ENCODE peak calls at places on chromosome 2, in nine cellular contexts. I, X, V, S, R, H, D, Y and Q are unnamed samples.

GRCh38 chr2:239147376-239147775 is 253.4 kb downstream of the HDAC4 start:
- DNase-seq in I (no peak), X (no peak), V (no peak), S (no peak), R (no peak), H (peak; percentile 51), D (no peak), Y (no peak), Q (peak; percentile 7)

GRCh38 chr2:197322729-197323720 is 12.4 kb upstream of the ANKRD44 start:
- DNase-seq in I (no peak), X (no peak), V (no peak), S (peak; percentile 47), R (no peak), H (no peak), D (no peak), Y (no peak), Q (no peak)

GRCh38 chr2:237892936-237893595 is 33.6 kb downstream of the RAMP1 start:
- DNase-seq in I (no peak), X (no peak), V (no peak), S (no peak), R (no peak), H (no peak), D (no peak), Y (no peak), Q (no peak)

GRCh38 chr2:153595939-153596338 is 117.4 kb upstream of the RPRM start:
- DNase-seq in I (no peak), X (no peak), V (peak; percentile 20), S (no peak), R (peak; percentile 58), H (no peak), D (no peak), Y (no peak), Q (no peak)

GRCh38 chr2:20576598-20577115 is 74.2 kb downstream of the HS1BP3 start:
- DNase-seq in I (no peak), X (no peak), V (no peak), S (no peak), R (no peak), H (no peak), D (no peak), Y (no peak), Q (no peak)

GRCh38 chr2:170885130-170885791 is 43.8 kb upstream of the GORASP2 start:
- DNase-seq in I (peak; percentile 17), X (no peak), V (no peak), S (no peak), R (no peak), H (no peak), D (no peak), Y (no peak), Q (no peak)

GRCh38 chr2:121898483-121898882 is 143.0 kb downstream of the TSN start:
- DNase-seq in I (peak; percentile 36), X (peak; percentile 75), V (no peak), S (no peak), R (peak; percentile 18), H (no peak), D (no peak), Y (no peak), Q (no peak)

GRCh38 chr2:68839260-68839833 is 31.9 kb downstream of the BMP10 start:
- DNase-seq in I (no peak), X (peak; percentile 41), V (no peak), S (no peak), R (no peak), H (no peak), D (peak; percentile 43), Y (no peak), Q (no peak)

GRCh38 chr2:177602611-177603164 is 210.1 kb downstream of the AGPS start:
- DNase-seq in I (no peak), X (no peak), V (no peak), S (no peak), R (no peak), H (no peak), D (no peak), Y (no peak), Q (no peak)

GRCh38 chr2:18787726-18788125 is 198.4 kb upstream of the NT5C1B start:
- DNase-seq in I (no peak), X (no peak), V (no peak), S (no peak), R (no peak), H (no peak), D (no peak), Y (no peak), Q (no peak)

GRCh38 chr2:98903767-98904485 is 32.1 kb downstream of the CRACDL start:
- DNase-seq in I (no peak), X (no peak), V (no peak), S (no peak), R (no peak), H (no peak), D (no peak), Y (peak; percentile 11), Q (no peak)

GRCh38 chr2:45177870-45178269 is 168.6 kb upstream of the SIX2 start:
- DNase-seq in I (peak; percentile 81), X (peak; percentile 99), V (no peak), S (no peak), R (peak; percentile 92), H (no peak), D (no peak), Y (no peak), Q (no peak)

GRCh38 chr2:203685789-203686433 is 20.5 kb upstream of the CD28 start:
- DNase-seq in I (no peak), X (no peak), V (no peak), S (no peak), R (no peak), H (no peak), D (no peak), Y (no peak), Q (no peak)

GRCh38 chr2:33058716-33059451 is 112.1 kb downstream of the LTBP1 start:
- DNase-seq in I (no peak), X (no peak), V (no peak), S (no peak), R (no peak), H (no peak), D (no peak), Y (no peak), Q (no peak)

GRCh38 chr2:239392072-239392357 is 8.8 kb downstream of the HDAC4 start:
- DNase-seq in I (no peak), X (no peak), V (no peak), S (no peak), R (no peak), H (peak; percentile 60), D (no peak), Y (no peak), Q (peak; percentile 10)

GRCh38 chr2:85160946-85161625 is 27.9 kb downstream of the TCF7L1 start:
- DNase-seq in I (no peak), X (no peak), V (no peak), S (no peak), R (no peak), H (no peak), D (peak; percentile 33), Y (no peak), Q (peak; percentile 32)

GRCh38 chr2:64599469-64599868 is 54.2 kb downstream of the SERTAD2 start:
- DNase-seq in I (no peak), X (no peak), V (no peak), S (no peak), R (no peak), H (no peak), D (no peak), Y (no peak), Q (no peak)

GRCh38 chr2:187230088-187230487 is 218.0 kb downstream of the CALCRL start:
- DNase-seq in I (no peak), X (no peak), V (no peak), S (no peak), R (no peak), H (no peak), D (no peak), Y (no peak), Q (no peak)

GRCh38 chr2:162318280-162319222 is at the start of gene IFIH1:
- DNase-seq in I (peak; percentile 76), X (peak; percentile 90), V (peak; percentile 71), S (peak; percentile 93), R (peak; percentile 92), H (peak; percentile 89), D (peak; percentile 70), Y (peak; percentile 61), Q (no peak)
- TF ChIP-seq CTCF in I (peak; percentile 61), X (peak; percentile 42), V (peak; percentile 59), S (peak; percentile 25), R (peak; percentile 63), H (no peak), D (no peak), Y (no peak), Q (no peak)

GRCh38 chr2:232385660-232386489 is 7.3 kb downstream of the ALPP start:
- DNase-seq in I (peak; percentile 95), X (peak; percentile 85), V (peak; percentile 61), S (no peak), R (peak; percentile 76), H (no peak), D (no peak), Y (no peak), Q (no peak)
- TF ChIP-seq CTCF in I (peak; percentile 56), X (no peak), V (no peak), S (no peak), R (no peak), H (no peak), D (no peak), Y (no peak), Q (no peak)

DNA sequence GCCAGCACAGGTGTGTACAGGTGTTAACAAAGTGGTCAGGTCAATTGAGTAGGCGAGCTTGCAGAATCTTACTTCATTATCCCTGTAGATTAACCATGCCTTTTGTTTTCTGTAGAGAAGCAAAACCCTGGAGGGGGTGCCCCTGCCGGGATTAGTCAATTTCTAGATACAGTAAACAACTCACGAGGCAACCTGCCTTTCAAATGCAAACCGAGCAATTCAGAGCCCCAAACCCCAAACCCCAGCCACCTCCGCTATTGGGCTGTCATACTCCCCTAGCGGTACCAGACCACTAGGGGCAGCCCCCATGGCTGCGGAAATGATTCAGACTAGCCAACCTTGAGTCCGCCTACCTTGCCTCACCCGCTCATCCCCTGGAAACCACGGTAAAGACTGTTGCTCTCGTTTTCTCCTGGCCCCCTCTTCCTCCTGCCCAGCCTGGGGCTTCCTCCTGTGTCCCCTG is 61.4 kb upstream of the KIF5C start:
- DNase-seq in I (no peak), X (no peak), V (no peak), S (peak; percentile 52), R (no peak), H (no peak), D (peak; percentile 93), Y (no peak), Q (peak; percentile 24)
- TF ChIP-seq CTCF in I (peak; percentile 38), X (no peak), V (no peak), S (peak; percentile 43), R (peak; percentile 21), H (no peak), D (peak; percentile 52), Y (no peak), Q (peak; percentile 46)

DNA sequence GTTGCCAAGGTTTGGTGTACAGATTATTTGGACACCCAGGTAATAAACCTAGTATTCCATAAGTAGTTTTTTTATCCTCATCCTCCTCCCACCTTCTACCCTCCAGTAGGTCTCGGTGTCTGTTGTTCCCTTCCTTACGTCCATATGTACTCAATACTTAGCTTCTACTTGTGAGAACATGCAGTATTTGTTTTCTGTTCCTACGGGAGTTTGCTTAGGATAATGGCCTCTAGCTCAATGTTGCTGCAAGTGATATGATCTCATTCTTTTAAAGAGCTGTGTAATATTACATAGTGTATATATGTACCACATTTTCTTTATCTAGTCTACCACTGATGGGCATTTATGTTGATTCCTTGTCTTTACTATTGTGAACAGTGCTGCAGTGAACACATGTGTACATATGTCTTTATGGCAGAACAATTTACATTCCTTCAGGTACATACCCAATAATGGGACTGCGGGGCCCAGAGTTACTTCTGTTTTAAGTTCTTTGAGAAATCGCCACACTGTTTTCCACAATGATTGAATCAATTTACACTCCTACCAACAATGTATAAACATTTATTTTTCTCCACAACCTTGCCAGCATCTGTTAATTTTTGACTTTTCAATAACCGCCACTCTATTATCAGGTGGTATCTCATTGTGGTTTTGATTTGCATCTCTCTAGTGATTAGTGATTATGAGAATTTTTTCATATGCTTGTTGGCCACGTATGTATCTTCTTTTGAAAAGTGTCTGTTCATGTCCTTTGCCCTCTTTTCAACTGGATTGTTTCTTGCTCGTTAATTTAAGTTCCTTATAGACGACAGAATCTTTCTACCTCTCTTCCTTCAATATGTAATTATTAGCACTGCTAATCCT is 88.0 kb downstream of the MEMO1 start:
- DNase-seq in I (no peak), X (no peak), V (no peak), S (no peak), R (no peak), H (no peak), D (no peak), Y (no peak), Q (no peak)
- TF ChIP-seq CTCF in I (no peak), X (no peak), V (no peak), S (no peak), R (no peak), H (no peak), D (no peak), Y (no peak), Q (no peak)